ENCODE peak calls at places on chromosomes 2 and 18, in seven cellular contexts. D is GM23338, W is astrocyte, Z is right atrium auricular region, C is ascending aorta, I is fibroblast of lung, Q is heart left ventricle. S is an unnamed sample.

GRCh38 chr2:119174216-119174992 is 15.9 kb upstream of the C1QL2 start:
- DNase-seq in D (peak), W (no peak), Z (no peak), C (no peak), I (peak), Q (peak), S (no peak)

GRCh38 chr2:176461686-176462376 is 192.6 kb downstream of the MTX2 start:
- DNase-seq in D (no peak), W (peak), Z (no peak), C (no peak), I (no peak), Q (no peak), S (no peak)

GRCh38 chr18:28718696-28719095 is 541.8 kb upstream of the CDH2 start:
- DNase-seq in D (no peak), W (no peak), Z (no peak), C (no peak), I (no peak), Q (no peak), S (no peak)

GRCh38 chr2:147348886-147349285 is 495.9 kb upstream of the ACVR2A start:
- DNase-seq in D (no peak), W (no peak), Z (no peak), C (no peak), I (no peak), Q (no peak), S (no peak)

GRCh38 chr18:48715651-48716354 is 177.0 kb downstream of the CTIF start:
- DNase-seq in D (no peak), W (no peak), Z (peak), C (peak), I (no peak), Q (no peak), S (no peak)

GRCh38 chr2:28341208-28341891 is 51.3 kb upstream of the FOSL2 start:
- DNase-seq in D (no peak), W (no peak), Z (no peak), C (no peak), I (no peak), Q (no peak), S (no peak)

GRCh38 chr2:142973160-142973821 is 95.8 kb downstream of the KYNU start:
- DNase-seq in D (no peak), W (peak), Z (no peak), C (no peak), I (no peak), Q (no peak), S (no peak)

GRCh38 chr18:28422577-28422976 is 245.6 kb upstream of the CDH2 start:
- DNase-seq in D (no peak), W (no peak), Z (no peak), C (no peak), I (no peak), Q (no peak), S (no peak)

GRCh38 chr18:32771871-32772499 is 838 bp downstream of the KLHL14 start:
- DNase-seq in D (peak), W (no peak), Z (no peak), C (no peak), I (no peak), Q (no peak), S (no peak)

GRCh38 chr2:240914645-240915525 is 8.7 kb downstream of the CROCC2 start:
- DNase-seq in D (no peak), W (no peak), Z (no peak), C (no peak), I (no peak), Q (no peak), S (no peak)

GRCh38 chr2:9982248-9982647 is 30.8 kb downstream of the GRHL1 start:
- DNase-seq in D (no peak), W (peak), Z (no peak), C (no peak), I (peak), Q (no peak), S (no peak)

GRCh38 chr2:66537001-66537400 is 102.1 kb downstream of the MEIS1 start:
- DNase-seq in D (peak), W (no peak), Z (no peak), C (no peak), I (no peak), Q (peak), S (no peak)

GRCh38 chr18:21484851-21485636 is 115.5 kb downstream of the ESCO1 start:
- DNase-seq in D (no peak), W (peak), Z (no peak), C (no peak), I (peak), Q (no peak), S (no peak)

GRCh38 chr2:16508061-16508851 is 157.4 kb downstream of the CYRIA start:
- DNase-seq in D (peak), W (no peak), Z (no peak), C (no peak), I (peak), Q (peak), S (no peak)

GRCh38 chr2:213861638-213862037 is 549.2 kb upstream of the VWC2L start:
- DNase-seq in D (no peak), W (no peak), Z (no peak), C (no peak), I (no peak), Q (no peak), S (no peak)

GRCh38 chr2:120301289-120301688 is 44.6 kb upstream of the INHBB start:
- DNase-seq in D (no peak), W (no peak), Z (no peak), C (no peak), I (no peak), Q (no peak), S (no peak)

GRCh38 chr18:52499646-52500045 is 159.6 kb downstream of the DCC start:
- DNase-seq in D (no peak), W (no peak), Z (no peak), C (no peak), I (no peak), Q (no peak), S (no peak)

GRCh38 chr2:20589975-20590703 is 60.8 kb downstream of the HS1BP3 start:
- DNase-seq in D (no peak), W (peak), Z (no peak), C (no peak), I (no peak), Q (no peak), S (peak)
- TF ChIP-seq CTCF in D (no peak), W (no peak), Z (no peak), C (no peak), I (no peak), Q (no peak), S (no peak)

GRCh38 chr2:200587007-200587616 is 1.3 kb downstream of the AOX1 start:
- DNase-seq in D (no peak), W (no peak), Z (no peak), C (no peak), I (no peak), Q (no peak), S (no peak)
- H3K4me3 ChIP-seq in D (peak), W (no peak), Z (no peak), C (peak), I (no peak), Q (no peak), S (peak)

DNA sequence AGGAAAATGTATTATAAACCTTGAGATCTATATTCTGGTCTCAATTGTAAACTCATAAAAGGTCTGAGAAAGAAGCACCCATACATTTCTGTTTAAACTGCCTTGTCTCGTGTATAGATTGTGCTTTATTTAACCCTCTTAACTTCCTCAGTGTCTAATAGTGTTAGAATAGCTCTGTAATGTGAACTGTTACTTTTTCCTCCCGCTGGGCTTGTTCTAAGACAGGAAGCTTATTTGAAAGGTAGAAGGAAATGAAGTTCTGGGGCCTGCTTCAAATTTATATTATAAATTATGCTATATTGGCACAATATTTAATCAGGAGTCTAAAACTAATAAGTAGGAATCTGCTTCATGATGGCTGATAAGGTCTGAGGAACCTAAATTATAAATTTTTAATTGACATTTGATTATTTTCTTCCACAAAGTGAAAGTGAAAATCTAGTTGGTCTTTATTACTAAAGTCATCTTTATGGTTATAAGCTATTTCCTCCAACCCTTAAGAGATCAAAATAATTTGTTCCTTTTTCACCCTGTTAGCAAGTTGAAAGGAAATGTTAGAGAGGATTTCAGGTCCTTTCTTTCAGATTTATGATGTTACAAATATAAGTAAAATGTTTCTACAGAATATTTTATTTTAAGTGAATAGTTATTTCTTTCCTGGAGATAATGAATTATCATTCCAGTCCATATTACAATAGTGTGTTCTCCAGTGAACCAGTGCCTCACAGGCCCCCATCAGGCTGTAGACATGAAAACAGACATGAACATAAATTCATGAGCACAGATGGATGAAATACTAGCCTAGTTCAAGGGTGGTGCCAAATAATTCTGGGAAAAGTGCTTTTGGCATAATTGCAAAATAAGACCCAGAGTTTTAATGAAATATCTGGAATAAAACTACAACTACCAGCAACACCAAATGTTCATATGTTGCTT is 7.9 kb downstream of the MFSD6 start:
- DNase-seq in D (no peak), W (no peak), Z (no peak), C (no peak), I (no peak), Q (no peak), S (no peak)
- H3K27ac ChIP-seq in D (no peak), W (no peak), Z (no peak), C (no peak), I (no peak), Q (peak), S (no peak)

GRCh38 chr2:11746376-11746806 is at the start of gene LPIN1:
- DNase-seq in D (peak), W (peak), Z (peak), C (peak), I (peak), Q (peak), S (peak)
- TF ChIP-seq CTCF in D (no peak), W (no peak), Z (no peak), C (peak), I (no peak), Q (peak), S (peak)

GRCh38 chr2:239275871-239276812 is 124.7 kb downstream of the HDAC4 start:
- DNase-seq in D (no peak), W (peak), Z (peak), C (no peak), I (peak), Q (peak), S (peak)

GRCh38 chr2:239274391-239275001 is 126.3 kb downstream of the HDAC4 start:
- DNase-seq in D (no peak), W (peak), Z (no peak), C (no peak), I (peak), Q (no peak), S (peak)

GRCh38 chr2:239276813-239277193 is 124.0 kb downstream of the HDAC4 start:
- DNase-seq in D (no peak), W (no peak), Z (no peak), C (no peak), I (no peak), Q (no peak), S (peak)

GRCh38 chr2:239273280-239274234 is 127.3 kb downstream of the HDAC4 start:
- DNase-seq in D (no peak), W (no peak), Z (no peak), C (no peak), I (no peak), Q (no peak), S (peak)

GRCh38 chr2:239275037-239275685 is 125.7 kb downstream of the HDAC4 start:
- DNase-seq in D (no peak), W (peak), Z (peak), C (peak), I (peak), Q (peak), S (peak)
- H3K4me3 ChIP-seq in D (no peak), W (peak), Z (no peak), C (peak), I (peak), Q (peak), S (peak)

GRCh38 chr2:189128961-189129360 is 50.6 kb downstream of the COL5A2 start:
- DNase-seq in D (no peak), W (peak), Z (no peak), C (no peak), I (no peak), Q (no peak), S (no peak)
- H3K27ac ChIP-seq in D (no peak), W (peak), Z (no peak), C (peak), I (no peak), Q (no peak), S (no peak)

GRCh38 chr2:229231469-229231868 is 39.6 kb downstream of the PID1 start:
- DNase-seq in D (no peak), W (no peak), Z (no peak), C (no peak), I (no peak), Q (no peak), S (no peak)
- TF ChIP-seq CTCF in D (no peak), W (no peak), Z (no peak), C (no peak), I (no peak), Q (no peak), S (no peak)

GRCh38 chr2:123245156-123245555 is 779.9 kb upstream of the CNTNAP5 start:
- DNase-seq in D (no peak), W (no peak), Z (no peak), C (no peak), I (no peak), Q (no peak), S (no peak)
- H3K4me3 ChIP-seq in D (no peak), W (no peak), Z (no peak), C (no peak), I (no peak), Q (no peak), S (no peak)